ENCODE peak calls at places on chromosome 12, in seven cellular contexts. B, O, W, Q, R, Y and P are unnamed samples.

GRCh38 chr12:79183003-79183402 is 318.4 kb downstream of the SYT1 start:
- DNase-seq in B (no peak), O (no peak), W (no peak), Q (no peak), R (no peak), Y (no peak), P (no peak)

GRCh38 chr12:91219511-91219910 is 36.9 kb upstream of the DCN start:
- DNase-seq in B (no peak), O (no peak), W (peak), Q (no peak), R (peak), Y (no peak), P (no peak)

GRCh38 chr12:31702047-31702446 is 26.8 kb downstream of the AMN1 start:
- DNase-seq in B (peak), O (no peak), W (peak), Q (no peak), R (peak), Y (no peak), P (no peak)

GRCh38 chr12:95351745-95352144 is 122.2 kb upstream of the METAP2 start:
- DNase-seq in B (no peak), O (peak), W (no peak), Q (peak), R (peak), Y (no peak), P (no peak)

GRCh38 chr12:7460375-7461259 is 16.7 kb upstream of the CD163L1 start:
- DNase-seq in B (peak), O (peak), W (peak), Q (no peak), R (peak), Y (peak), P (peak)

GRCh38 chr12:98820005-98820404 is 174.9 kb downstream of the APAF1 start:
- DNase-seq in B (peak), O (no peak), W (no peak), Q (no peak), R (no peak), Y (no peak), P (no peak)

GRCh38 chr12:113601656-113602263 is 130.1 kb upstream of the LHX5 start:
- DNase-seq in B (peak), O (no peak), W (peak), Q (no peak), R (peak), Y (peak), P (no peak)

GRCh38 chr12:90067791-90068190 is 359.2 kb upstream of the ATP2B1 start:
- DNase-seq in B (no peak), O (no peak), W (no peak), Q (no peak), R (no peak), Y (no peak), P (no peak)

GRCh38 chr12:6341439-6342139 is at the start of gene TNFRSF1A:
- DNase-seq in B (peak), O (peak), W (peak), Q (peak), R (peak), Y (peak), P (peak)

GRCh38 chr12:100913872-100914600 is 119.5 kb downstream of the ANO4 start:
- DNase-seq in B (no peak), O (no peak), W (no peak), Q (no peak), R (no peak), Y (no peak), P (no peak)

GRCh38 chr12:71300772-71301675 is 138.6 kb upstream of the LGR5 start:
- DNase-seq in B (no peak), O (no peak), W (no peak), Q (no peak), R (no peak), Y (no peak), P (no peak)

GRCh38 chr12:109731231-109731731 is 17.7 kb downstream of the FAM222A start:
- DNase-seq in B (no peak), O (peak), W (no peak), Q (peak), R (no peak), Y (no peak), P (no peak)

GRCh38 chr12:112747501-112747900 is 44.0 kb upstream of the RPH3A start:
- DNase-seq in B (no peak), O (no peak), W (no peak), Q (no peak), R (no peak), Y (no peak), P (no peak)

GRCh38 chr12:108565976-108566375 is 3.6 kb downstream of the ISCU start:
- DNase-seq in B (no peak), O (peak), W (peak), Q (peak), R (peak), Y (no peak), P (no peak)

GRCh38 chr12:117279606-117280005 is 81.8 kb downstream of the NOS1 start:
- DNase-seq in B (no peak), O (no peak), W (no peak), Q (no peak), R (no peak), Y (no peak), P (no peak)

GRCh38 chr12:78118036-78118435 is 287.3 kb downstream of the NAV3 start:
- DNase-seq in B (peak), O (no peak), W (no peak), Q (no peak), R (no peak), Y (no peak), P (no peak)

GRCh38 chr12:78118486-78118885 is 287.8 kb downstream of the NAV3 start:
- DNase-seq in B (no peak), O (no peak), W (no peak), Q (no peak), R (no peak), Y (no peak), P (no peak)

GRCh38 chr12:78120866-78121590 is 290.3 kb downstream of the NAV3 start:
- DNase-seq in B (no peak), O (no peak), W (peak), Q (no peak), R (peak), Y (no peak), P (no peak)

GRCh38 chr12:78121969-78122610 is 291.4 kb downstream of the NAV3 start:
- DNase-seq in B (no peak), O (peak), W (no peak), Q (no peak), R (no peak), Y (no peak), P (no peak)

DNA sequence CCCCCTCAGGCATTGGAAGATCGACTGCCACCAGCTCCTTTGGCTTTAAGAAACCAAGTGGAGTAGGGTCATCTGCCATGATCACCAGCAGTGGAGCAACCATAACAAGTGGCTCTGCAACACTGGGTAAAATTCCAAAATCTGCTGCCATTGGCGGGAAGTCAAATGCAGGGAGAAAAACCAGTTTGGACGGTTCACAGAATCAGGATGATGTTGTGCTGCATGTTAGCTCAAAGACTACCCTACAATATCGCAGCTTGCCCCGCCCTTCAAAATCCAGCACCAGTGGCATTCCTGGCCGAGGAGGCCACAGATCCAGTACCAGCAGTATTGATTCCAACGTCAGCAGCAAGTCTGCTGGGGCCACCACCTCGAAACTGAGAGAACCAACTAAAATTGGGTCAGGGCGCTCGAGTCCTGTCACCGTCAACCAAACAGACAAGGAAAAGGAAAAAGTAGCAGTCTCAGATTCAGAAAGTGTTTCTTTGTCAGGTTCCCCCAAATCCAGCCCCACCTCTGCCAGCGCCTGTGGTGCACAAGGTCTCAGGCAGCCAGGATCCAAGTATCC is 288.7 kb downstream of the NAV3 start:
- DNase-seq in B (no peak), O (no peak), W (no peak), Q (no peak), R (no peak), Y (no peak), P (no peak)
- TF ChIP-seq CTCF in B (no peak), O (no peak), W (no peak), Q (no peak), R (no peak), Y (no peak), P (no peak)

GRCh38 chr12:28966049-28966778 is 182.9 kb upstream of the FAR2 start:
- DNase-seq in B (peak), O (peak), W (peak), Q (no peak), R (peak), Y (no peak), P (no peak)

GRCh38 chr12:28961948-28962384 is 187.1 kb upstream of the FAR2 start:
- DNase-seq in B (no peak), O (no peak), W (no peak), Q (no peak), R (peak), Y (no peak), P (no peak)

GRCh38 chr12:28958553-28959195 is 190.4 kb upstream of the FAR2 start:
- DNase-seq in B (no peak), O (no peak), W (peak), Q (no peak), R (peak), Y (no peak), P (no peak)

GRCh38 chr12:28967426-28967825 is 181.7 kb upstream of the FAR2 start:
- DNase-seq in B (no peak), O (no peak), W (no peak), Q (no peak), R (no peak), Y (no peak), P (no peak)

GRCh38 chr12:28963554-28963953 is 185.5 kb upstream of the FAR2 start:
- DNase-seq in B (peak), O (no peak), W (peak), Q (no peak), R (peak), Y (no peak), P (no peak)
- TF ChIP-seq CTCF in B (peak), O (peak), W (peak), Q (no peak), R (peak), Y (peak), P (peak)

GRCh38 chr12:53299454-53300180 is at the start of gene MYG1:
- DNase-seq in B (peak), O (peak), W (peak), Q (peak), R (peak), Y (no peak), P (peak)
- TF ChIP-seq CTCF in B (peak), O (peak), W (no peak), Q (peak), R (peak), Y (no peak), P (peak)

GRCh38 chr12:69291278-69291593 is 51.9 kb downstream of the CPSF6 start:
- DNase-seq in B (no peak), O (no peak), W (no peak), Q (no peak), R (no peak), Y (no peak), P (no peak)
- TF ChIP-seq CTCF in B (no peak), O (peak), W (no peak), Q (no peak), R (no peak), Y (no peak), P (no peak)

GRCh38 chr12:22283508-22283907 is 51.0 kb downstream of the ST8SIA1 start:
- DNase-seq in B (no peak), O (no peak), W (no peak), Q (no peak), R (no peak), Y (no peak), P (no peak)
- TF ChIP-seq CTCF in B (no peak), O (no peak), W (peak), Q (no peak), R (no peak), Y (no peak), P (no peak)

GRCh38 chr12:94100990-94101901 is 47.1 kb upstream of the PLXNC1 start:
- DNase-seq in B (peak), O (peak), W (peak), Q (peak), R (peak), Y (peak), P (peak)
- TF ChIP-seq CTCF in B (peak), O (peak), W (peak), Q (peak), R (peak), Y (peak), P (peak)

DNA sequence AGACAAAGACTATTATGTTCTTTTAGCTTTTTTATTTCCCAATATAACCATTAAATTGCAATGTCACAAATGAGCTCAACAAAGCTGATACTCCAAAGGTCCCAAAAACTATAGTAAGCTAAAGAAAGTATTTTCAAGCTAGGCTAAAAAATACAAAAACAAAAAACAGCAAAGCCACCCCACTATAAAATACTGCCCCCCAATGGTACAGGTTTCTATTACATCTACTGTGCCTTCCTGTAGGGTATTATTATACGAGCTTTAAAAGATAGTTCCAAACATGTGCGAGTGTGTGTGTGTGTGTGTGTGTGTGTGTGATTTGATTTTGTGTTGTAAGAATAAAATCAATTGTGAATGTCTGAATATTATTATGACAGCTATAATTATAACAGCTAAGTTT is 1.1 kb downstream of the IFNG start:
- DNase-seq in B (peak), O (no peak), W (peak), Q (no peak), R (peak), Y (peak), P (peak)
- TF ChIP-seq CTCF in B (peak), O (peak), W (peak), Q (no peak), R (peak), Y (peak), P (peak)

GRCh38 chr12:53985900-53986685 is 1.1 kb downstream of the HOXC10 start:
- DNase-seq in B (no peak), O (no peak), W (no peak), Q (peak), R (no peak), Y (peak), P (no peak)

GRCh38 chr12:53986686-53987180 is 1.8 kb downstream of the HOXC10 start:
- DNase-seq in B (no peak), O (no peak), W (no peak), Q (no peak), R (no peak), Y (no peak), P (no peak)

GRCh38 chr12:53983580-53984572 is 1.1 kb upstream of the HOXC10 start:
- DNase-seq in B (no peak), O (no peak), W (no peak), Q (no peak), R (no peak), Y (no peak), P (no peak)

GRCh38 chr12:53985358-53985899 is 483 bp downstream of the HOXC10 start:
- DNase-seq in B (no peak), O (no peak), W (no peak), Q (peak), R (no peak), Y (no peak), P (no peak)

DNA sequence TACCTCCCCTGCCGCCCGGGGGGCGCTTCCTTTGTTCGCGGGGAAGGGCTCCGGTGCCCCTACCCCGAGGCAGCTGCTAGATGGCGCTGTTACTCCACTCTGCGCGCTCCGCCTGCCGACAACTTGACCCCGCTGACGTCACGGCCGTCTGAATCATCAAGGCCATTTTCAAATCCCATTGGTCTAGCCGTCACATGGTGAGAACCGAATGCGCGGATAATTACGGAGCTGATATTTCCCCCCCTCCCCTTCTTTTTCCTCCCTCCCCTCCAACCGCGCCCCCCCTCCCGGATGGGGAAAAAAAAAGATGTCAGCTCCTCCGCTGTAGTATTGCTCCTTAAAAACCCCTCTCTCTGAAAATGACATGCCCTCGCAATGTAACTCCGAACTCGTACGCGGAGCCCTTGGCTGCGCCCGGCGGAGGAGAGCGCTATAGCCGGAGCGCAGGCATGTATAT is at the start of gene HOXC10:
- DNase-seq in B (peak), O (peak), W (peak), Q (peak), R (peak), Y (peak), P (peak)
- TF ChIP-seq CTCF in B (peak), O (peak), W (peak), Q (peak), R (peak), Y (peak), P (peak)